ENCODE peak calls at places on chromosomes 2 and 18, in nine cellular contexts. V, H, S, T, N, Q, U, K and C are unnamed samples.

GRCh38 chr2:150125708-150126107 is 361.8 kb downstream of the RND3 start:
- DNase-seq in V (no peak), H (no peak), S (no peak), T (no peak), N (no peak), Q (peak), U (no peak), K (no peak), C (peak)

GRCh38 chr2:100222844-100223243 is 80.5 kb upstream of the AFF3 start:
- DNase-seq in V (no peak), H (no peak), S (no peak), T (no peak), N (no peak), Q (no peak), U (no peak), K (no peak), C (no peak)

GRCh38 chr2:126753501-126754212 is 97.7 kb downstream of the GYPC start:
- DNase-seq in V (no peak), H (no peak), S (no peak), T (no peak), N (no peak), Q (no peak), U (no peak), K (no peak), C (peak)

GRCh38 chr18:21241224-21242131 is 554 bp upstream of the GREB1L start:
- DNase-seq in V (no peak), H (peak), S (no peak), T (no peak), N (peak), Q (no peak), U (no peak), K (no peak), C (no peak)

GRCh38 chr2:32680937-32681336 is 53.1 kb downstream of the TTC27 start:
- DNase-seq in V (no peak), H (no peak), S (no peak), T (no peak), N (no peak), Q (no peak), U (no peak), K (no peak), C (no peak)

GRCh38 chr2:85134255-85135065 is 1.3 kb downstream of the TCF7L1 start:
- DNase-seq in V (no peak), H (peak), S (no peak), T (peak), N (peak), Q (peak), U (no peak), K (peak), C (peak)

GRCh38 chr2:30455339-30455738 is 8.3 kb downstream of the LCLAT1 start:
- DNase-seq in V (no peak), H (no peak), S (no peak), T (no peak), N (no peak), Q (no peak), U (no peak), K (no peak), C (no peak)

GRCh38 chr18:58235001-58235436 is 191.0 kb downstream of the NEDD4L start:
- DNase-seq in V (no peak), H (no peak), S (no peak), T (no peak), N (no peak), Q (no peak), U (no peak), K (no peak), C (no peak)

GRCh38 chr2:43273477-43273876 is 47.1 kb upstream of the ZFP36L2 start:
- DNase-seq in V (no peak), H (no peak), S (no peak), T (peak), N (no peak), Q (peak), U (no peak), K (no peak), C (no peak)

GRCh38 chr2:231455222-231455621 is 9.1 kb downstream of the NCL start:
- DNase-seq in V (no peak), H (no peak), S (no peak), T (no peak), N (no peak), Q (no peak), U (no peak), K (no peak), C (no peak)

GRCh38 chr18:58496231-58496630 is 132.7 kb downstream of the ALPK2 start:
- DNase-seq in V (no peak), H (no peak), S (no peak), T (no peak), N (no peak), Q (no peak), U (no peak), K (no peak), C (no peak)

GRCh38 chr2:217802261-217802660 is 200.5 kb downstream of the TNS1 start:
- DNase-seq in V (no peak), H (no peak), S (no peak), T (peak), N (no peak), Q (no peak), U (no peak), K (peak), C (no peak)

GRCh38 chr2:39718483-39718882 is 52.8 kb downstream of the TMEM178A start:
- DNase-seq in V (no peak), H (no peak), S (no peak), T (no peak), N (no peak), Q (peak), U (no peak), K (no peak), C (no peak)

GRCh38 chr2:206212673-206213513 is 53.2 kb downstream of the EEF1B2 start:
- DNase-seq in V (no peak), H (no peak), S (no peak), T (no peak), N (no peak), Q (peak), U (no peak), K (no peak), C (no peak)

GRCh38 chr2:217798743-217799552 is 203.8 kb downstream of the TNS1 start:
- DNase-seq in V (no peak), H (no peak), S (peak), T (peak), N (no peak), Q (no peak), U (no peak), K (peak), C (peak)

GRCh38 chr2:84839851-84840250 is 41.0 kb downstream of the TRABD2A start:
- DNase-seq in V (no peak), H (no peak), S (no peak), T (no peak), N (no peak), Q (no peak), U (no peak), K (no peak), C (no peak)

GRCh38 chr2:54665436-54665856 is 58.0 kb upstream of the EML6 start:
- DNase-seq in V (peak), H (no peak), S (no peak), T (no peak), N (peak), Q (peak), U (peak), K (no peak), C (no peak)

GRCh38 chr18:70337139-70337972 is 48.5 kb downstream of the SOCS6 start:
- DNase-seq in V (peak), H (no peak), S (no peak), T (no peak), N (no peak), Q (peak), U (peak), K (no peak), C (no peak)

GRCh38 chr2:39521876-39522517 is 84.9 kb upstream of the MAP4K3 start:
- DNase-seq in V (no peak), H (no peak), S (no peak), T (no peak), N (no peak), Q (no peak), U (no peak), K (no peak), C (no peak)

GRCh38 chr2:101361079-101361478 is 26.2 kb downstream of the CREG2 start:
- DNase-seq in V (no peak), H (no peak), S (no peak), T (no peak), N (no peak), Q (no peak), U (no peak), K (no peak), C (no peak)

GRCh38 chr2:101361519-101361918 is 25.8 kb downstream of the CREG2 start:
- DNase-seq in V (peak), H (no peak), S (no peak), T (no peak), N (no peak), Q (no peak), U (no peak), K (no peak), C (no peak)

GRCh38 chr2:101360229-101360628 is 27.1 kb downstream of the CREG2 start:
- DNase-seq in V (no peak), H (no peak), S (no peak), T (no peak), N (no peak), Q (no peak), U (peak), K (no peak), C (no peak)

GRCh38 chr2:101362777-101363176 is 24.5 kb downstream of the CREG2 start:
- DNase-seq in V (no peak), H (no peak), S (no peak), T (no peak), N (no peak), Q (no peak), U (no peak), K (no peak), C (no peak)

DNA sequence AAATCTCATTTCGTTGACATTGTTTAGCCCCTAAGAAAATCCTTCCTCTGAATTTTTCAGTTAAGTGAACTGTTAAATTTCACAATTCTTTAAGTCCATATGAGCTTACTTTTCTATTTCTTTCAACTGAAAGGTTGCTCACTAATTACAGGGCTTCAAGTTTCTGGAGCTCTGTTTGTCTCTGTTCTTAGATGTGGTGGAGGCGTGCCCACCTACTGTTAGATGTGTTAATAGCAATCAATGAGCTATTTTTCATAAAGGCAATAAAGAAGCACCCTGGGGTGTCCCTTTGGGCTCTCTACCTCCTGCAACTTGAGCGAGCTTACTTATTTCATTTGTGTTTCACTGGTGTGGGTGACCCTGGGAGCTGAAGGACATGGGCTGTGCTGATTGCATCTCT is 25.0 kb downstream of the CREG2 start:
- DNase-seq in V (no peak), H (no peak), S (no peak), T (no peak), N (no peak), Q (no peak), U (no peak), K (no peak), C (no peak)
- TF ChIP-seq CTCF in V (no peak), H (no peak), S (no peak), T (no peak), N (no peak), Q (no peak), U (no peak), K (no peak), C (no peak)

GRCh38 chr2:765369-765768 is 88.2 kb upstream of the TMEM18 start:
- DNase-seq in V (no peak), H (no peak), S (no peak), T (no peak), N (no peak), Q (no peak), U (no peak), K (no peak), C (no peak)
- TF ChIP-seq CTCF in V (no peak), H (no peak), S (no peak), T (no peak), N (no peak), Q (no peak), U (no peak), K (no peak), C (no peak)

GRCh38 chr2:200308001-200308400 is 1.5 kb downstream of the SPATS2L start:
- DNase-seq in V (peak), H (no peak), S (no peak), T (no peak), N (no peak), Q (peak), U (no peak), K (no peak), C (no peak)

GRCh38 chr2:200308421-200309295 is 2.2 kb downstream of the SPATS2L start:
- DNase-seq in V (no peak), H (no peak), S (no peak), T (no peak), N (no peak), Q (peak), U (no peak), K (no peak), C (no peak)

GRCh38 chr2:200306969-200307811 is 697 bp downstream of the SPATS2L start:
- DNase-seq in V (peak), H (peak), S (no peak), T (peak), N (peak), Q (peak), U (no peak), K (peak), C (no peak)

GRCh38 chr2:200306719-200306968 is 151 bp downstream of the SPATS2L start:
- DNase-seq in V (no peak), H (no peak), S (no peak), T (no peak), N (no peak), Q (no peak), U (no peak), K (no peak), C (no peak)

DNA sequence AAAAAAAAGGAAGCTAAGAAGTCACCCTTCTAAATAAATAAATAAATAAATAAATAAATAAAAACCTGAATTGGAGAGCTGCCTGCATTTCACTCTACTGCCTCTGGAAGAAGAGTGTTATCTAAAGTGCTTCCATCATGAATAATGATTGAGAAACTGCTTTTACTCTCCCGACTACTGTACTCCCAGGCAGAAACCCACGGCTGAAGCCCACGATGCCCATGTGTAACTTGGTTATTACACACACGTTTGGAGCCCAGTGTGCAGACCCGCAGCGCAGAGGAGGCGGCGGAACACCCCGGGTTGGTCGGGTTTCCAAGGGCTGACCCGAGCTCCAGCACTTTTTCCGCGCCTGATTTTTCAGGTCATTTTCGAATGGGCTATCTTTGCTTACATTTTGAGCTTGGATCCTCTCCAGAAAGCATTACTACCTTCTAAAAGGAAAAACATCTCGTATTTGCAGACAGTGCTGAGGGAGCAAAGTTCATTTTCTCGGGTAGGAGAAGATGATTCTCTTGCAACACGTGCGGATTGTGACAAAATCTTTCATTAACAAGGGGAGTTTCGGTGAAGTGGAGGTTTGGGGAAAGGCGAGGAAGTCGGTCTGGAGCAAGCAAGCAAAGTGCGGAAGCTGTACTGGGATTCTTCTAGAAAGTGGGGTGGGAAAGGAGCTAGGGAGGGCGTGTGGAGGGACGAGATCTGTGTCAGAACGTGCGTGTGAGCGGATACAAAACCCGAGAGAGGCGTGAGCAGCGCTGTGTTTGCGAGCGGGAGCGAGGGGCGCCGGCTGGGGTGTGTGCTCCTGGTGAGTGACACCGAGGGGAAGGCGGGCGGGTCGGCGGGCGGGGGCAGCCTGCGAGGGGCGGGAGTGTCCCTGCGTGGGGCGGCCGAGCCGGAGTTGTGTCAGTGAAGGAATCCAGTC is at the start of gene SPATS2L:
- DNase-seq in V (peak), H (peak), S (peak), T (peak), N (peak), Q (peak), U (peak), K (peak), C (peak)
- TF ChIP-seq CTCF in V (peak), H (no peak), S (no peak), T (no peak), N (peak), Q (peak), U (no peak), K (no peak), C (no peak)

DNA sequence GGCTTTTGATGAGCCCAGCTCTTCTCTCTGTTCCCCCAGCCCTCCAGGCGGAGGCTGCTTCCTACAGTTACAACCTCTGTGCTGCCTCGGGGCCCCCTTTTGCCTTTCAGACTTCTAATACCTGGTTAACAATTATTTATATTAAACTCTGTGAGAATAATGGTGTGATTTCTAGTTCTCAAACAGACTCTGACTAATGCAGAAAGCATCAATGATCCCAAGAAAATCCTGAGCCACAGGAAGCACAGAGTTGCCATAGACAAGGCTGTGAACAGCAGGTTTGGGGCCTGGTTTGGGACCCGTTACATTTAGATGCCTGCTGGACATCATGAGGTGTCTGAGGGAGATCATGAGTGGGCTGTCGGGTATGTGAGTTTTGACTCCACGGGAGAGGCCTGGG is 37.4 kb upstream of the MYO3B start:
- DNase-seq in V (no peak), H (no peak), S (no peak), T (no peak), N (no peak), Q (no peak), U (no peak), K (no peak), C (no peak)
- TF ChIP-seq CTCF in V (no peak), H (no peak), S (no peak), T (no peak), N (no peak), Q (no peak), U (no peak), K (no peak), C (no peak)

GRCh38 chr18:111292-112014 is 46.9 kb upstream of the USP14 start:
- DNase-seq in V (peak), H (peak), S (no peak), T (peak), N (peak), Q (peak), U (no peak), K (peak), C (peak)
- TF ChIP-seq CTCF in V (no peak), H (no peak), S (no peak), T (peak), N (peak), Q (no peak), U (no peak), K (no peak), C (no peak)

GRCh38 chr2:15941483-15941853 is 1.1 kb downstream of the MYCN start:
- DNase-seq in V (peak), H (no peak), S (no peak), T (no peak), N (peak), Q (no peak), U (no peak), K (no peak), C (no peak)

GRCh38 chr2:15940661-15941482 is 522 bp downstream of the MYCN start:
- DNase-seq in V (no peak), H (no peak), S (no peak), T (no peak), N (peak), Q (no peak), U (no peak), K (no peak), C (peak)

GRCh38 chr2:15939556-15939853 is 845 bp upstream of the MYCN start:
- DNase-seq in V (no peak), H (peak), S (no peak), T (no peak), N (no peak), Q (no peak), U (peak), K (peak), C (no peak)

GRCh38 chr2:15938803-15939555 is 1.4 kb upstream of the MYCN start:
- DNase-seq in V (no peak), H (no peak), S (no peak), T (no peak), N (no peak), Q (no peak), U (no peak), K (no peak), C (no peak)

DNA sequence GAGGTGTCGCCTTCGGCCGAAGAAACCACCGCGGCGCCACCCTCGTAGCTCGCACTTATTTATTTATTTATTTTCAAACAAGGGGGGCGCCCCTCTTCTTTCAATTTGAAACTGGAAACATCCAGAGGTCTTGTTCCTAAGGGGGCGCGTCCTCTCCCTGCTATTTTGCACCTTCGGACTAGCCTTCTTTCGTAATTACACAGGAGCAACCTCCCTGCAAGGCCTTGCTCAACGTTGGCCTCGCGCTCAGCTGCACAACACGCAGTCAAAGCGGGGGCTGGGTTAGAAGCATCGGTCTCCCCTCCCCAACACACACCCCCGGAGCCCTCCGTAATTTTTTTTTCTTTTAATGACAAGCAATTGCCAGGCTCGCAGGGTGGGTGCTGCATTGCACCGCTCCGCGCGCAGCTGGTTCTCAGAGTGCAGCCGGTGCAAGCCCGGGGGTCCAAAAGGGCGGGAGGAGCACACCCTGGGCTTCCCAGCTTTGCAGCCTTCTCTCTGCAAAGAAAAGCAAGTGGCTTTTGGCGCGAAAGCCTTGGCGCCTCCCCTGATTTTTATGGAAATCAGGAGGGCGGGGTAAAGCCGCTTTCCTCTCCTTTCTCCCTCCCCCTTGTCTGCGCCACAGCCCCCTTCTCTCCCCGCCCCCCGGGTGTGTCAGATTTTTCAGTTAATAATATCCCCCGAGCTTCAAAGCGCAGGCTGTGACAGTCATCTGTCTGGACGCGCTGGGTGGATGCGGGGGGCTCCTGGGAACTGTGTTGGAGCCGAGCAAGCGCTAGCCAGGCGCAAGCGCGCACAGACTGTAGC is at the start of gene MYCN:
- DNase-seq in V (peak), H (peak), S (no peak), T (peak), N (peak), Q (peak), U (no peak), K (no peak), C (peak)
- TF ChIP-seq CTCF in V (no peak), H (peak), S (no peak), T (peak), N (peak), Q (no peak), U (peak), K (no peak), C (no peak)